ENCODE peak calls at places on chromosomes 5 and 9, in five cellular contexts. F, H, K, A and T are unnamed samples.
A peak's percentile ranks its signal among the peaks of the same experiment; 100 is the strongest.

GRCh38 chr5:75664933-75665332 is 52.3 kb downstream of the POC5 start:
- DNase-seq in H (no peak), K (no peak), F (no peak), A (no peak), T (no peak)

GRCh38 chr9:22211588-22212360 is 202.7 kb upstream of the CDKN2B start:
- DNase-seq in K (no peak), A (peak; percentile 92), F (no peak), H (no peak), T (no peak)

GRCh38 chr9:122186301-122186700 is 26.6 kb downstream of the MORN5 start:
- DNase-seq in K (peak; percentile 44), H (peak; percentile 43), F (no peak), A (no peak), T (no peak)

GRCh38 chr5:181218795-181219124 is 4.3 kb upstream of the TRIM41 start:
- DNase-seq in F (no peak), H (peak; percentile 33), A (peak; percentile 28), K (no peak), T (no peak)

GRCh38 chr5:73957397-73958001 is 331.5 kb downstream of the ARHGEF28 start:
- DNase-seq in F (no peak), H (no peak), A (no peak), K (no peak), T (peak; percentile 87)

GRCh38 chr5:134018154-134018985 is 13.6 kb upstream of the VDAC1 start:
- DNase-seq in A (no peak), K (no peak), F (no peak), H (no peak), T (no peak)

GRCh38 chr9:132857031-132857430 is 21.1 kb downstream of the AK8 start:
- DNase-seq in F (no peak), K (no peak), A (peak; percentile 84), H (no peak), T (no peak)

GRCh38 chr5:139482050-139482889 is at the start of gene STING1:
- DNase-seq in H (no peak), K (peak; percentile 90), A (peak; percentile 97), F (peak; percentile 45), T (peak; percentile 97)

GRCh38 chr9:82320566-82320965 is 332.0 kb downstream of the SPATA31D1 start:
- DNase-seq in F (no peak), A (no peak), K (no peak), H (no peak), T (no peak)

GRCh38 chr9:78692871-78693270 is 395.9 kb downstream of the PSAT1 start:
- DNase-seq in F (no peak), H (no peak), A (no peak), K (no peak), T (no peak)

GRCh38 chr5:79750611-79751510 is 61.2 kb downstream of the CMYA5 start:
- DNase-seq in K (no peak), F (no peak), A (no peak), H (no peak), T (no peak)

GRCh38 chr9:92666912-92667532 is 2.9 kb downstream of the IPPK start:
- DNase-seq in K (peak; percentile 29), H (no peak), A (no peak), F (no peak), T (no peak)

GRCh38 chr9:72251589-72251988 is 102.3 kb downstream of the GDA start:
- DNase-seq in F (no peak), K (no peak), A (no peak), H (no peak), T (no peak)

GRCh38 chr9:87725900-87726709 is at the start of gene CTSL:
- DNase-seq in A (peak; percentile 87), F (no peak), K (peak; percentile 95), H (peak; percentile 95), T (peak; percentile 73)

GRCh38 chr9:14343236-14343947 is 29.5 kb upstream of the NFIB start:
- DNase-seq in K (no peak), A (no peak), H (no peak), F (no peak), T (no peak)

GRCh38 chr5:81768960-81769452 is 18.1 kb upstream of the SSBP2 start:
- DNase-seq in F (no peak), H (no peak), K (no peak), A (peak; percentile 84), T (no peak)

GRCh38 chr9:1337169-1337568 is 287.0 kb downstream of the DMRT2 start:
- DNase-seq in F (no peak), K (no peak), A (no peak), H (no peak), T (no peak)

GRCh38 chr9:5579881-5580280 is 49.0 kb upstream of the RIC1 start:
- DNase-seq in K (no peak), A (peak; percentile 36), F (no peak), H (no peak), T (no peak)

GRCh38 chr5:9335754-9336495 is 209.9 kb downstream of the SEMA5A start:
- DNase-seq in H (no peak), K (no peak), F (no peak), A (no peak), T (no peak)

GRCh38 chr5:107875834-107876233 is 205.1 kb upstream of the EFNA5 start:
- DNase-seq in H (peak; percentile 26), F (no peak), A (peak; percentile 76), K (no peak), T (no peak)

GRCh38 chr9:122374885-122375420 is 4.1 kb downstream of the PTGS1 start:
- DNase-seq in K (peak; percentile 73), H (peak; percentile 52), A (peak; percentile 75), F (no peak), T (peak; percentile 59)

GRCh38 chr5:181207214-181207959 is 2.4 kb upstream of the TRIM7 start:
- DNase-seq in H (peak; percentile 88), K (peak; percentile 86), A (peak; percentile 94), F (peak; percentile 59), T (peak; percentile 83)

GRCh38 chr5:55385227-55385626 is 77.4 kb downstream of the MTREX start:
- DNase-seq in A (no peak), H (no peak), K (no peak), F (no peak), T (no peak)

GRCh38 chr5:55377810-55378209 is 70.0 kb downstream of the MTREX start:
- DNase-seq in H (no peak), K (no peak), F (no peak), A (no peak), T (no peak)

GRCh38 chr5:55384072-55384471 is 76.3 kb downstream of the MTREX start:
- DNase-seq in F (no peak), K (no peak), H (no peak), A (no peak), T (no peak)

GRCh38 chr5:55387865-55388264 is 80.1 kb downstream of the MTREX start:
- DNase-seq in H (no peak), F (no peak), K (no peak), A (no peak), T (no peak)

GRCh38 chr5:55383254-55383653 is 75.5 kb downstream of the MTREX start:
- DNase-seq in H (no peak), K (no peak), F (no peak), A (no peak), T (no peak)
- H3K36me3 ChIP-seq in H (peaks cover 14% of the 10 kb centered on the region), K (peaks cover 27% of the 10 kb centered on the region), F (peaks cover 40% of the 10 kb centered on the region), A (peaks cover 4% of the 10 kb centered on the region), T (peaks cover 80% of the 10 kb centered on the region)

GRCh38 chr9:136985853-136986252 is 3.1 kb downstream of the LCNL1 start:
- DNase-seq in K (no peak), F (no peak), H (peak; percentile 47), A (no peak), T (no peak)

GRCh38 chr9:136983611-136984314 is 970 bp downstream of the LCNL1 start:
- DNase-seq in H (no peak), A (no peak), K (no peak), F (no peak), T (no peak)

GRCh38 chr9:136983167-136983566 is 374 bp downstream of the LCNL1 start:
- DNase-seq in K (no peak), H (no peak), A (no peak), F (no peak), T (no peak)

GRCh38 chr9:136984464-136985026 is 1.8 kb downstream of the LCNL1 start:
- DNase-seq in F (no peak), H (peak; percentile 59), A (no peak), K (no peak), T (no peak)

GRCh38 chr9:136985027-136985602 is 2.3 kb downstream of the LCNL1 start:
- DNase-seq in K (no peak), A (no peak), H (peak; percentile 53), F (no peak), T (no peak)
- H3K27ac ChIP-seq in K (no peak overlapping the region), A (no peak overlapping the region), H (no peak overlapping the region), F (no peak overlapping the region), T (no peak overlapping the region)

GRCh38 chr5:126486332-126486731 is 63.1 kb downstream of the GRAMD2B start:
- DNase-seq in H (no peak), F (no peak), K (no peak), A (no peak), T (no peak)
- H3K36me3 ChIP-seq in H (peaks cover 27% of the 10 kb centered on the region), F (peaks cover 24% of the 10 kb centered on the region), K (peaks cover 88% of the 10 kb centered on the region), A (peaks cover 10% of the 10 kb centered on the region), T (peaks cover 87% of the 10 kb centered on the region)

GRCh38 chr5:124634820-124635323 is 111.6 kb downstream of the ZNF608 start:
- DNase-seq in A (peak; percentile 79), K (no peak), H (no peak), F (no peak), T (no peak)
- H3K27ac ChIP-seq in A (peak overlapping the region; percentile 45), K (no peak overlapping the region), H (no peak overlapping the region), F (no peak overlapping the region), T (no peak overlapping the region)

GRCh38 chr9:134704499-134704898 is 62.9 kb downstream of the COL5A1 start:
- DNase-seq in K (no peak), A (no peak), H (no peak), F (no peak), T (no peak)
- H3K36me3 ChIP-seq in K (peaks cover 9% of the 10 kb centered on the region), A (peaks cover 48% of the 10 kb centered on the region), H (no peaks in the 10 kb centered on the region), F (no peaks in the 10 kb centered on the region), T (peaks cover 46% of the 10 kb centered on the region)

DNA sequence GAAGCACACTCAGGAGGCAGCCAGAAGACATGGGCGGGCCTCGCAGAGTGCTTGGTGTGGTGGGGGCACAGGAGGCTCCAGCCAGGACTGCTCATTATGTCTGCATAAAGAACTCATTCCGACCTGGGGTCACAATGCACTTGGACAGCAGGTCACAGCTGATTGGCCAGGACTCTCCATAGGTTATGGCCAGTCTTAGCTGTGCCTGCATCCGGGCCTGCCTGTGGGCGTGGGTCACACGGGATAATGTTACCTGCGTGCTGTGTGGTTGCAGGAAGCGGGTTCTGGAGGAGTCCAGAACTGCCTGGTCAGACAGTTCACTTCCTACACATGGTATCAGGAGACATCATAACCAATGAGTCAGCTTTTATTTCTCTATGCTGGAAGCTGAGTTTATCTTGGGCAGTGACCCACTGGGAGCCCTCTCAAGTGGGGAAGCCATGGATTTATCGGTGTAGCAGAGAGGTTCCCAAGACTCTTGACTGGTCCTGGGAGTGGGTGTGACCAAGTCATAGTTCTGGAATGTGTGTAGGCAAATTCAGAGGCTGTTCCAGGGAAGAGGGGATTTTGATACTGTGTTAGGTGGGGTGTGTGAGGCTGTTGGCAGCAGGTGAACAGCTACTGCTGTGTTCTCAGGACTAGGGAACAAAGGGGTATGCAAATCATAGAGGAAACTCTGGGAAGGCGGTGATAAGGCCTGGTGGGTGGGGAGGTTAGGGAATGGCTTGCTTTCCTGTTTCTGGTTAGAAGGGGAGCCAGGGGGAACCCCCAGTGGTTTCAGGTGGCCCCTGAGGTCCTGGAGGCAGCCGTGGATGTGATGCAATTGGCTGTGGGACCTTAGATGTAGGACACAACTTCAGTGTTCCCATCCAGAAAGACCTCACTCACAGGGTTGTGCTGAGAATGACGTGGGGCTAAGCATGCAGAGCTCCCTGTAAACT is 51.3 kb downstream of the ARHGEF37 start:
- DNase-seq in A (peak; percentile 45), K (no peak), F (no peak), H (peak; percentile 51), T (no peak)
- H3K27ac ChIP-seq in A (no peak overlapping the region), K (no peak overlapping the region), F (no peak overlapping the region), H (no peak overlapping the region), T (peak overlapping the region; percentile 89)